ENCODE peak calls at places on chromosome 15, in eight cellular contexts. P is stimulated activated naive CD4-positive, alpha-beta T cell; J is hypothalamus; K is H4; R is left lung; O is EL; F is stimulated activated CD4-positive, alpha-beta T cell treated with anti-CD3 and anti-CD28 coated beads, Interleukin-12 subunit alpha, Interleukin-12 subunit beta, amount 100 ng/mL, for 4 hours; G is iris pigment epithelial cell. X is an unnamed sample.

GRCh38 chr15:94380798-94381197 is 149.4 kb downstream of the MCTP2 start:
- DNase-seq in P (no peak), J (no peak), K (no peak), R (no peak), O (no peak), F (no peak), G (no peak), X (no peak)

GRCh38 chr15:47552978-47553608 is 164.2 kb upstream of the SEMA6D start:
- DNase-seq in P (no peak), J (no peak), K (no peak), R (no peak), O (no peak), F (no peak), G (no peak), X (no peak)

GRCh38 chr15:29207027-29207757 is 62.4 kb downstream of the NSMCE3 start:
- DNase-seq in P (no peak), J (no peak), K (no peak), R (no peak), O (no peak), F (no peak), G (no peak), X (no peak)

GRCh38 chr15:37098468-37099320 is 1.7 kb downstream of the MEIS2 start:
- DNase-seq in P (no peak), J (peak), K (no peak), R (peak), O (peak), F (no peak), G (peak), X (no peak)

GRCh38 chr15:48695835-48696573 is 50.5 kb upstream of the FBN1 start:
- DNase-seq in P (no peak), J (no peak), K (no peak), R (no peak), O (no peak), F (no peak), G (no peak), X (no peak)

GRCh38 chr15:63973212-63974009 is 72.9 kb downstream of the DAPK2 start:
- DNase-seq in P (no peak), J (no peak), K (no peak), R (no peak), O (peak), F (no peak), G (peak), X (no peak)

GRCh38 chr15:101288905-101289513 is 6.0 kb downstream of the SNRPA1 start:
- DNase-seq in P (no peak), J (no peak), K (no peak), R (no peak), O (peak), F (no peak), G (peak), X (no peak)

GRCh38 chr15:74011610-74012009 is 17.1 kb downstream of the PML start:
- DNase-seq in P (no peak), J (no peak), K (no peak), R (no peak), O (no peak), F (no peak), G (no peak), X (no peak)

GRCh38 chr15:37771462-37771861 is 163.0 kb upstream of the TMCO5A start:
- DNase-seq in P (no peak), J (no peak), K (peak), R (no peak), O (peak), F (no peak), G (peak), X (no peak)

GRCh38 chr15:67554580-67554979 is 12.1 kb downstream of the MAP2K5 start:
- DNase-seq in P (no peak), J (no peak), K (no peak), R (no peak), O (no peak), F (no peak), G (no peak), X (no peak)

GRCh38 chr15:21261965-21262850 is 178.1 kb downstream of the POTEB3 start:
- DNase-seq in P (no peak), J (no peak), K (peak), R (no peak), O (no peak), F (no peak), G (no peak), X (no peak)

GRCh38 chr15:62439543-62440016 is 274.5 kb upstream of the C2CD4B start:
- DNase-seq in P (no peak), J (no peak), K (no peak), R (no peak), O (peak), F (no peak), G (peak), X (no peak)

GRCh38 chr15:22980189-22981136 is at the start of gene CYFIP1:
- DNase-seq in P (no peak), J (peak), K (peak), R (peak), O (peak), F (peak), G (peak), X (no peak)

GRCh38 chr15:63597033-63597790 is at the start of gene FBXL22:
- DNase-seq in P (no peak), J (no peak), K (no peak), R (peak), O (no peak), F (no peak), G (no peak), X (no peak)

GRCh38 chr15:60086676-60087446 is 82.8 kb downstream of the FOXB1 start:
- DNase-seq in P (no peak), J (no peak), K (no peak), R (no peak), O (no peak), F (no peak), G (no peak), X (no peak)

GRCh38 chr15:75659928-75660645 is 12.4 kb downstream of the SNX33 start:
- DNase-seq in P (no peak), J (peak), K (no peak), R (no peak), O (peak), F (no peak), G (no peak), X (no peak)

GRCh38 chr15:35047528-35047927 is 37.6 kb downstream of the NANOGP8 start:
- DNase-seq in P (no peak), J (no peak), K (no peak), R (no peak), O (no peak), F (no peak), G (no peak), X (no peak)